ENCODE peak calls at places on chromosome 3, in ten cellular contexts. Y, P, V, U, X, R, B, I, A and H are unnamed samples.

GRCh38 chr3:66490214-66490613 is 10.6 kb downstream of the LRIG1 start:
- DNase-seq in Y (no peak), P (no peak), V (no peak), U (no peak), X (no peak), R (peak), B (peak), I (no peak), A (no peak), H (no peak)

GRCh38 chr3:171781711-171782127 is 28.6 kb downstream of the PLD1 start:
- DNase-seq in Y (no peak), P (no peak), V (no peak), U (peak), X (no peak), R (no peak), B (peak), I (peak), A (no peak), H (no peak)

GRCh38 chr3:33694944-33695343 is 23.1 kb downstream of the CLASP2 start:
- DNase-seq in Y (no peak), P (no peak), V (no peak), U (no peak), X (no peak), R (no peak), B (no peak), I (peak), A (no peak), H (no peak)

GRCh38 chr3:130692455-130692854 is 54.2 kb downstream of the PIK3R4 start:
- DNase-seq in Y (no peak), P (no peak), V (peak), U (no peak), X (no peak), R (no peak), B (peak), I (no peak), A (no peak), H (no peak)

GRCh38 chr3:149732234-149732633 is 20.1 kb downstream of the COMMD2 start:
- DNase-seq in Y (no peak), P (no peak), V (no peak), U (no peak), X (no peak), R (no peak), B (no peak), I (no peak), A (no peak), H (no peak)

GRCh38 chr3:66858656-66859381 is 139.3 kb upstream of the KBTBD8 start:
- DNase-seq in Y (no peak), P (no peak), V (no peak), U (no peak), X (no peak), R (no peak), B (no peak), I (no peak), A (no peak), H (no peak)

GRCh38 chr3:51311055-51311454 is 74.0 kb upstream of the MANF start:
- DNase-seq in Y (no peak), P (no peak), V (peak), U (peak), X (no peak), R (no peak), B (peak), I (peak), A (peak), H (no peak)

GRCh38 chr3:12766541-12766940 is 7.5 kb upstream of the TMEM40 start:
- DNase-seq in Y (no peak), P (no peak), V (no peak), U (no peak), X (no peak), R (no peak), B (peak), I (peak), A (no peak), H (no peak)

GRCh38 chr3:152048826-152049225 is 175.4 kb downstream of the SUCNR1 start:
- DNase-seq in Y (no peak), P (no peak), V (no peak), U (no peak), X (no peak), R (no peak), B (no peak), I (no peak), A (no peak), H (no peak)

GRCh38 chr3:46576-46975 is 150.0 kb upstream of the CHL1 start:
- DNase-seq in Y (no peak), P (no peak), V (no peak), U (no peak), X (no peak), R (no peak), B (no peak), I (no peak), A (no peak), H (no peak)

GRCh38 chr3:68436619-68437411 is 495.5 kb downstream of the TAFA4 start:
- DNase-seq in Y (no peak), P (no peak), V (no peak), U (no peak), X (no peak), R (no peak), B (no peak), I (no peak), A (no peak), H (no peak)

GRCh38 chr3:882526-882925 is 210.3 kb upstream of the CNTN6 start:
- DNase-seq in Y (no peak), P (no peak), V (no peak), U (no peak), X (no peak), R (no peak), B (no peak), I (no peak), A (no peak), H (no peak)

GRCh38 chr3:72265661-72266370 is 480.9 kb upstream of the PROK2 start:
- DNase-seq in Y (no peak), P (no peak), V (no peak), U (no peak), X (no peak), R (no peak), B (no peak), I (no peak), A (no peak), H (no peak)

GRCh38 chr3:121998030-121998580 is 23.9 kb downstream of the ILDR1 start:
- DNase-seq in Y (no peak), P (no peak), V (no peak), U (peak), X (no peak), R (no peak), B (peak), I (no peak), A (peak), H (no peak)

GRCh38 chr3:4887177-4887576 is 92.1 kb upstream of the BHLHE40 start:
- DNase-seq in Y (no peak), P (no peak), V (no peak), U (no peak), X (no peak), R (no peak), B (no peak), I (no peak), A (no peak), H (no peak)

GRCh38 chr3:149015383-149015782 is 24.0 kb downstream of the GYG1 start:
- DNase-seq in Y (no peak), P (no peak), V (no peak), U (no peak), X (no peak), R (no peak), B (peak), I (no peak), A (no peak), H (no peak)

GRCh38 chr3:63972987-63973386 is 50.3 kb downstream of the PSMD6 start:
- DNase-seq in Y (no peak), P (no peak), V (no peak), U (no peak), X (no peak), R (no peak), B (no peak), I (no peak), A (no peak), H (no peak)

GRCh38 chr3:110343376-110343775 is 728.2 kb upstream of the NECTIN3 start:
- DNase-seq in Y (no peak), P (no peak), V (peak), U (no peak), X (no peak), R (no peak), B (peak), I (no peak), A (peak), H (no peak)

GRCh38 chr3:42300013-42300412 is 34.0 kb upstream of the CCK start:
- DNase-seq in Y (no peak), P (no peak), V (no peak), U (peak), X (no peak), R (no peak), B (peak), I (peak), A (peak), H (no peak)

GRCh38 chr3:42831321-42831713 is 22.1 kb downstream of the ACKR2 start:
- DNase-seq in Y (peak), P (peak), V (peak), U (peak), X (peak), R (peak), B (peak), I (peak), A (peak), H (no peak)

DNA sequence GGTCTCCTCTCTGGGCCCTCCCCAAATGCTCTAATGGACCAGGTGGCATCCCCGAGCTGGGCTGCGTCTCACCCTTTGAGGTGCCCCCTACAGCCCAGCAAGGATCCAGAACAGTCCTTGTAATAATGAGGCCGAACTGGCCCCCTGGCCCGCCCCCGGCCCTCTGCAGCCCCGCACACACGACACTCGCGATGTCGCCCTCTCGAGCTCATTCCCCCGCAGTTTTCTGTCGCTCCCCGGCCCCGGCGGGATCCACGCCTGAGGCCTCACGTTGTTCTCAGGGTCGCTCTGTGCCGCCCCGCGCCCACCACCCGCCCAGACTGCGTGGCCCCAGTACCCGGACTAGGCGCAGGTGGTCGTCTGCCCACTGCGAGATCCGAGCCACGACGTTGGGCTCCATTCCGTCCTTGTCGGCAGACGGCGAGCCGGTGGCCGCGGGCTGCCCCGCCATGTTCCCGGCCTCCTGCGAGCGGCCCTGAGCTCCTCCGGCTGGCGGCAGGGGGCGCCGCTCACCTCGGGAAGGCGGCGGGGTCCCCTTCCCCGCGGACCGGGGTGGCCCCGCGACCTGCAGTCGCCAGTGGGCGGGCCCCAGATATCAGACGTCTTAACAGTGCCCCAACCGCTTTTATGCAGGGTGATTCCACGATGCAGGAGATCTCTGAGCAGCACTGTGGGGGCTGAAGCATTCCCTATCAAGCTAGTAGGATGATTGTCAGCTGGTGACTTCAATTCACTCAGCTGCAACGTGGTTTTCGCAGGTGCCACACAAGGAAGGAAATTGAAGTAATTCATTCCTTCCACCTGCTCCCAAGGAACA is at the start of gene C3orf33:
- DNase-seq in Y (peak), P (peak), V (peak), U (peak), X (peak), R (peak), B (peak), I (peak), A (peak), H (no peak)
- TF ChIP-seq POLR2A in Y (no peak), P (no peak), V (no peak), U (peak), X (no peak), R (peak), B (peak), I (peak), A (peak), H (no peak)

DNA sequence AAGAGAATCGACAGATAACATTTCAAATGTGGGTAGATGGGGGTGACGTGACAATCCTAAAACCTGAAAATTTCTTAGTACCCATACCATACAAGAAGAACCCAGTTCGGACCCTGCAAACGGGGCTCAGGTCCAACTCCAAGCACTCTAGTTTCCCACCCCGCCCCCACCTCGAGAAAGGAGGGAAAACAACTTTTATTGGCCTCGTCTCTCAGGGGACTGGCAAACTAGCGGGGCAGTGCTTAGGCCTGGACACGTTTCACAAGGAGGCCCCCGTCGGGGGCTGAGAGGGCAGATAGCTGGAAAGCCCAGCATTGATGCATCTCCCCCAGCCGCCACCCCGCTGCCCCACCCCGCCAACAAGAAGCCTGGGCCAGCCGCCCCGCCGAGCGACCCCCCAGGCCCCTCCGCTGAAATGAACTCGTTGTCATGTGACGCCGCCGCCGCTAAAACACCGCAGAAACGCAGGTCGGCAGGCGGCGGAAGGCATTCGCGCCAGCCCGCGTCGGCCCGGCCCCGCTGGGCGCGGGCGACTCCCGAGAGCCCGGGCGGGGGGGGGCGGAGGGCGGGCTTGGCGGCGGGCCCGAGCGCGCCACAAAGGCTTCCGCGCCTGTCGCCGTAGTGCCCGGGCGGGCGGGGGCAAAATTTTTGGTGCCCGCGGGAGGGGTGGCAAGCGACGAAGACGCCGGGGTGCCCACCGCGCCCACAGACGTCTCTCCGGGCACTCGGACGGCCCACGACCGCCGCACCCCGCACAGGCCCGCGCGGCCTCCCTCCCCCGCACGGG is 726 bp downstream of the STAG1 start:
- DNase-seq in Y (peak), P (peak), V (no peak), U (peak), X (peak), R (peak), B (peak), I (peak), A (peak), H (no peak)
- TF ChIP-seq POLR2A in Y (no peak), P (no peak), V (no peak), U (peak), X (no peak), R (no peak), B (peak), I (peak), A (no peak), H (peak)

GRCh38 chr3:125378762-125379161 is 3.6 kb upstream of the ZNF148 start:
- DNase-seq in Y (no peak), P (no peak), V (no peak), U (no peak), X (no peak), R (no peak), B (no peak), I (peak), A (no peak), H (no peak)

GRCh38 chr3:125379483-125379882 is 4.4 kb upstream of the ZNF148 start:
- DNase-seq in Y (no peak), P (no peak), V (no peak), U (no peak), X (no peak), R (no peak), B (no peak), I (no peak), A (no peak), H (no peak)

GRCh38 chr3:125374501-125374995 is 577 bp downstream of the ZNF148 start:
- DNase-seq in Y (peak), P (peak), V (no peak), U (peak), X (no peak), R (peak), B (peak), I (peak), A (peak), H (no peak)

GRCh38 chr3:125375950-125376679 is 990 bp upstream of the ZNF148 start:
- DNase-seq in Y (no peak), P (no peak), V (no peak), U (no peak), X (no peak), R (peak), B (peak), I (peak), A (peak), H (no peak)

GRCh38 chr3:125374996-125375941 is at the start of gene ZNF148:
- DNase-seq in Y (peak), P (peak), V (peak), U (peak), X (peak), R (peak), B (peak), I (peak), A (peak), H (no peak)
- TF ChIP-seq POLR2A in Y (no peak), P (peak), V (peak), U (peak), X (peak), R (peak), B (peak), I (peak), A (peak), H (no peak)

DNA sequence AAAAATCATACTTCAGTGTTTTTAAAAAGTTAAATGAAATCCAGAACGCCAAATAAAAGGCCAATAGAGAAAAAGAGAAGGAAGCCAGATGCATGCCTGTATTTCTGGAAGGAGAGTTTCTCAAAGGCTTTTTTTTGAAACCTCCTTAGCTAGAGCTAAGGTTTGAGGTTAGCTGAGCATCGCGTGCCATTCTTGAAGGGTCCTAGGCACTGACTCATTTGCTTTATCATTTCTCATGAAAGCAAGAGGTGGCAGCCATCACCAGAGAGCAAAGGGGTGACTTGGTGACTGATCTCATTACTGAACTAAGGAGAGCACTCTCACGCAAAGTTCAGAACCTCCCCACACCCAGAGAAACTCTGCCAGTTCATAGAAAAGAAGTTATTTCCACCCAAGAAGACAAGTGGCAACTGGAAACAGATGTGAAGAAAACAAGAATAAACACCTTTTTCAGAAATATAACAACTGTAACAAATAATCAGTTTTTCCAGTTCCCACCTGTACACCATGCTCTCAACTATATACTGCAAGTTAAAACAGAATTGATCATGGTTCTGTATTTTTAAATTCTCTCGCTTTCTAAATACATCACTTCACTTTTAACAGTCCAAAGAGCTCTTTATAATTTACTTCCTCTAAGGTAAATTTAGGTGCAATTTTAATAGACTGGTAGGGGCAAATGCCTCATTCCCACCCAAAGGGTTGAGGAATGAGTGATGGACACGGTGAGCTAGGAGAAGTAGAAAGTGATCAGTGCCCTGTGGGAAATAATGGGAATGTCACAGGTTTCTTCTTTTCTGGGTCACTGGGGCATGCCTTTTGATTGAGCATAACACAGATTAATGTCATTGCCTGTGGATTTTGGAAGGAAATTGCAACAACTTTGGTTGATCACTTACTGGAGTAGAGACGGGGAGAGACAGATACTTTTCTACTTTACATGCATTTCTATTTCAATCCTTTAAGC is 24.7 kb downstream of the GPR15 start:
- DNase-seq in Y (no peak), P (no peak), V (peak), U (no peak), X (no peak), R (no peak), B (no peak), I (no peak), A (no peak), H (no peak)
- TF ChIP-seq POLR2A in Y (no peak), P (no peak), V (peak), U (no peak), X (no peak), R (no peak), B (no peak), I (no peak), A (no peak), H (no peak)

GRCh38 chr3:52841981-52842340 is 7.1 kb upstream of the MUSTN1 start:
- DNase-seq in Y (no peak), P (peak), V (no peak), U (no peak), X (no peak), R (no peak), B (no peak), I (no peak), A (no peak), H (no peak)
- TF ChIP-seq POLR2A in Y (no peak), P (no peak), V (no peak), U (no peak), X (no peak), R (no peak), B (no peak), I (no peak), A (no peak), H (no peak)

GRCh38 chr3:111899966-111900365 is 40.9 kb downstream of the PHLDB2 start:
- DNase-seq in Y (no peak), P (no peak), V (no peak), U (no peak), X (no peak), R (no peak), B (no peak), I (no peak), A (no peak), H (no peak)
- TF ChIP-seq POLR2A in Y (no peak), P (no peak), V (no peak), U (no peak), X (no peak), R (no peak), B (no peak), I (no peak), A (no peak), H (no peak)